ENCODE peak calls at places on chromosomes 13 and 19, in nine cellular contexts. K, S, T, B, I, H, G, F and Z are unnamed samples.

GRCh38 chr19:36136975-36137686 is 2.7 kb upstream of the CAPNS1 start:
- DNase-seq in K (no peak), S (no peak), T (peak), B (no peak), I (peak), H (no peak), G (peak), F (no peak), Z (no peak)

GRCh38 chr13:69565334-69565733 is 542.3 kb upstream of the ATXN8OS start:
- DNase-seq in K (no peak), S (peak), T (no peak), B (peak), I (no peak), H (no peak), G (peak), F (no peak), Z (no peak)

GRCh38 chr19:2038284-2039081 is 12.6 kb downstream of the MKNK2 start:
- DNase-seq in K (no peak), S (no peak), T (no peak), B (no peak), I (no peak), H (peak), G (no peak), F (no peak), Z (no peak)

GRCh38 chr13:44276061-44276460 is 97.6 kb upstream of the SERP2 start:
- DNase-seq in K (no peak), S (no peak), T (no peak), B (no peak), I (no peak), H (no peak), G (no peak), F (no peak), Z (no peak)

GRCh38 chr19:14089662-14090508 is 666 bp downstream of the SAMD1 start:
- DNase-seq in K (peak), S (peak), T (peak), B (peak), I (peak), H (peak), G (peak), F (peak), Z (peak)

GRCh38 chr13:101415358-101416174 is 742 bp downstream of the NALCN start:
- DNase-seq in K (no peak), S (peak), T (no peak), B (no peak), I (no peak), H (no peak), G (peak), F (no peak), Z (peak)

GRCh38 chr13:110552767-110553166 is 8.8 kb downstream of the RAB20 start:
- DNase-seq in K (no peak), S (no peak), T (no peak), B (no peak), I (no peak), H (no peak), G (no peak), F (no peak), Z (no peak)

GRCh38 chr13:59408738-59409137 is 755.0 kb downstream of the DIAPH3 start:
- DNase-seq in K (no peak), S (no peak), T (no peak), B (no peak), I (no peak), H (no peak), G (no peak), F (no peak), Z (no peak)

GRCh38 chr13:111665691-111666095 is 345.3 kb downstream of the TEX29 start:
- DNase-seq in K (no peak), S (no peak), T (no peak), B (no peak), I (no peak), H (no peak), G (no peak), F (no peak), Z (no peak)

GRCh38 chr19:40921005-40921897 is 39.2 kb upstream of the CYP2A7 start:
- DNase-seq in K (peak), S (no peak), T (peak), B (no peak), I (peak), H (no peak), G (peak), F (no peak), Z (no peak)

GRCh38 chr19:32372726-32373613 is 27.6 kb downstream of the ZNF507 start:
- DNase-seq in K (no peak), S (peak), T (peak), B (no peak), I (no peak), H (no peak), G (peak), F (no peak), Z (no peak)

GRCh38 chr19:50728084-50728737 is 5.0 kb downstream of the CLEC11A start:
- DNase-seq in K (peak), S (peak), T (peak), B (peak), I (peak), H (peak), G (no peak), F (peak), Z (peak)

GRCh38 chr13:111917086-111917485 is 149.9 kb upstream of the SOX1 start:
- DNase-seq in K (no peak), S (no peak), T (no peak), B (no peak), I (no peak), H (no peak), G (no peak), F (no peak), Z (no peak)

GRCh38 chr19:45403781-45404556 is 900 bp downstream of the PPP1R13L start:
- DNase-seq in K (peak), S (peak), T (peak), B (peak), I (peak), H (peak), G (peak), F (no peak), Z (peak)

DNA sequence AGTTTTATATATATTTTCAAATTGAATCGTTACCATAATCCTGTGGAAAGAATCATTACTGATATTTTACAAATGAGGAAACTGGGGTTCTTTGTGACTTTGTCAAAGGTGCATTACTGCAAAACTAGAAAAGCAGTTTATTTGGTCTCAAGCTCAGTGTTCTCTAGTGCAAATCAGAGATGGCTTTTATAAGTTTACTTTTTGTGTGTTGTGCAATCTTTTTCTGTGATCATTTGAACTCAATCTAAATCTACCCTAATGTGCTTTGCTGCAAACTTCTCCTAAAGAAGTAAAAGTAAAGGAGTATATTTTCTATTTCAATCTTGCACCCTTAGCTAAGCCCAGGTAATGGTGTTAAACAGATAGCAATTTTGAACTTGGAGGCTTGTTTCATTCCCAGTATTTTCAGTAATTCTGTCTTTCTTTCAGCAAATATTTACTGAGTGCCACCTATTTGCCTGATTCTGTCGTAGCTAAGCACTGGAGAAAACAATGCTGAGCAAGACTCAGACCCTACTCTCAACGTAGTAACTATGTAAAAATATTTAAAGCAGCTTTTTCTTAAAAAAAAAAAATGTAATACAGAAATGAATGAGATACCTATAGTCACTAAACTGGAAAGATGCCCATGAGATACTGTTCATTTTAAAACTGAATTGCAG is 124.0 kb downstream of the TDRD3 start:
- DNase-seq in K (no peak), S (peak), T (no peak), B (no peak), I (no peak), H (no peak), G (no peak), F (no peak), Z (no peak)
- TF ChIP-seq CTCF in K (no peak), S (no peak), T (no peak), B (no peak), I (no peak), H (no peak), G (no peak), F (no peak), Z (no peak)

GRCh38 chr19:42919757-42920079 is 2.0 kb upstream of the PSG6 start:
- DNase-seq in K (no peak), S (no peak), T (no peak), B (no peak), I (no peak), H (no peak), G (no peak), F (no peak), Z (no peak)
- TF ChIP-seq CTCF in K (no peak), S (peak), T (no peak), B (no peak), I (no peak), H (no peak), G (no peak), F (no peak), Z (no peak)

GRCh38 chr13:34419025-34419424 is 523.0 kb upstream of the NBEA start:
- DNase-seq in K (no peak), S (no peak), T (peak), B (no peak), I (no peak), H (no peak), G (no peak), F (no peak), Z (no peak)

GRCh38 chr13:34421849-34422475 is 520.1 kb upstream of the NBEA start:
- DNase-seq in K (no peak), S (no peak), T (no peak), B (no peak), I (no peak), H (no peak), G (no peak), F (no peak), Z (no peak)

GRCh38 chr13:34416833-34417425 is 525.1 kb upstream of the NBEA start:
- DNase-seq in K (no peak), S (peak), T (peak), B (no peak), I (peak), H (peak), G (no peak), F (no peak), Z (no peak)

GRCh38 chr13:34425307-34425949 is 516.6 kb upstream of the NBEA start:
- DNase-seq in K (no peak), S (peak), T (no peak), B (no peak), I (no peak), H (no peak), G (no peak), F (no peak), Z (no peak)

GRCh38 chr13:34420975-34421719 is 520.9 kb upstream of the NBEA start:
- DNase-seq in K (no peak), S (peak), T (no peak), B (no peak), I (no peak), H (no peak), G (no peak), F (no peak), Z (no peak)
- TF ChIP-seq CTCF in K (peak), S (peak), T (no peak), B (no peak), I (peak), H (no peak), G (peak), F (peak), Z (no peak)

DNA sequence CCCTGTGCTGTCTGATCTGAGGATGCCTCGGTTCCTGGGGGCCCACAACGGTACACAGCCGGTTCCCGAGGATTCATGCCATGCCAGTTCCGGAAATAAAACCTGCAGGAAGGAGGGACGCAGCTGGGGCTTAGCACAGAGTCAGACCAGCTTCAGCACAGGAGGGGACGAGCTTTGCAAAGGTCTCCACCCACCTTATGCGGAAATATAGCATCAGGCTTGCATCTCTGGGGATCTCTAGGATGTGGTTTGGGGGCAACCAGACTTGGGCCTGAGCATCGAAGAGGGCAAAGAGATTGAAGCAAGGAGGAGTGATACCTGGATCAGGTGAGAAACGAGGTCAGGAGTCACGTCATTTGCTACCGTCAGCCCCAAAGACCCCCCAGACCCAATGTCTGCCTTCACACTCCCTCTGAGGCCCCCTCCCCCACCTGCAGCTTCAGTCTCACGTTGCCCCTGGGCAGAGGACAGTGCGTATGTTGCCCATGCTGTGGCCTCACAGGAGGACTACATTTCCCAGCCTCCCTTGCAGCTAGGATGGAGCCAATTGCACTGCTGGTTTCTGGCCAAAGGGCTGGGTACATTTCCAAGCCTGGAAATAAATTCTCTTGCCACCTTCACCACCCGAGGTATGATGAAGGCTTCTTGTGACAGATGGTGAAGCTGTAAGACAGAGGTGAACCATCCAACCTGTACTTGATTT is 12.1 kb downstream of the TYK2 start:
- DNase-seq in K (no peak), S (peak), T (peak), B (no peak), I (no peak), H (no peak), G (no peak), F (no peak), Z (no peak)
- TF ChIP-seq CTCF in K (no peak), S (no peak), T (no peak), B (no peak), I (no peak), H (no peak), G (no peak), F (no peak), Z (no peak)

GRCh38 chr13:25886438-25887214 is 165.2 kb downstream of the SHISA2 start:
- DNase-seq in K (no peak), S (no peak), T (peak), B (no peak), I (peak), H (no peak), G (no peak), F (no peak), Z (no peak)
- TF ChIP-seq CTCF in K (no peak), S (no peak), T (no peak), B (no peak), I (no peak), H (no peak), G (no peak), F (no peak), Z (no peak)

DNA sequence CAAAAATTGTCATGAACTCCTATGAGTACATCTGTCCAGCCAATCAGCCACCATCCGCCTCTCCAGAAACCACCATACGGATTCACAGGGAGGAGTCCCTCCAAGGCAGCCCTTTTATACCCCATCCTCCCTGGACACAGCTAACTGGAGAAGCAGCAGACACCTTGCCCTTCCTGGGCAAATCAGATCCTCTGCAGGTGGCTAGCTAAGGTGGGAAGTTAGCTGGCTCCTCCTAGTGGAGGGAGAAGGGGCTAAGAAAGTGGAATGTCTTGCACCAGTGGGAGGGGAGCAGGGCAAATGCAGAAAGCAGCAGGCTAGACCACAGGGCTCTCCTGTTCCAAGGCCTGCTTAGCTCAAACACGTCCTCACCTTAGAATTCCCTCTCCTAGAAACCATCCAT is 46.2 kb upstream of the UQCRFS1 start:
- DNase-seq in K (no peak), S (peak), T (peak), B (no peak), I (no peak), H (peak), G (no peak), F (no peak), Z (no peak)
- TF ChIP-seq CTCF in K (peak), S (peak), T (no peak), B (peak), I (no peak), H (no peak), G (peak), F (no peak), Z (peak)

GRCh38 chr13:52845766-52846566 is 2.5 kb downstream of the PCDH8 start:
- DNase-seq in K (peak), S (peak), T (peak), B (peak), I (no peak), H (no peak), G (no peak), F (peak), Z (peak)

GRCh38 chr13:52846567-52847321 is 1.7 kb downstream of the PCDH8 start:
- DNase-seq in K (peak), S (peak), T (peak), B (no peak), I (peak), H (no peak), G (no peak), F (peak), Z (peak)

GRCh38 chr13:52847322-52847681 is 1.1 kb downstream of the PCDH8 start:
- DNase-seq in K (no peak), S (no peak), T (no peak), B (no peak), I (no peak), H (no peak), G (no peak), F (no peak), Z (no peak)

GRCh38 chr13:52847682-52848432 is 583 bp downstream of the PCDH8 start:
- DNase-seq in K (no peak), S (peak), T (no peak), B (no peak), I (no peak), H (no peak), G (no peak), F (no peak), Z (no peak)

GRCh38 chr13:52845334-52845761 is 3.1 kb downstream of the PCDH8 start:
- DNase-seq in K (peak), S (peak), T (no peak), B (no peak), I (no peak), H (no peak), G (no peak), F (no peak), Z (peak)
- TF ChIP-seq CTCF in K (no peak), S (peak), T (no peak), B (no peak), I (no peak), H (no peak), G (no peak), F (no peak), Z (peak)